ENCODE peak calls at places on chromosomes 7 and 10, in ten cellular contexts. One of them, this sample, is unnamed.

GRCh38 chr10:72692897-72693598 is 1.1 kb downstream of the MCU start:
- DNase-seq in hypothalamus: no peak
- DNase-seq in T-helper 1 cell: no peak
- DNase-seq in mammary epithelial cell: peak; percentile 26
- DNase-seq in stimulated activated CD8-positive, alpha-beta memory T cell treated with anti-CD3 and anti-CD28 coated beads, Interleukin-7, amount 100 ng/mL, for 4 hours: no peak
- DNase-seq in naive thymus-derived CD8-positive, alpha-beta T cell: peak; percentile 8
- DNase-seq in NCI-H748 treated with DMSO at 0.1 percent for 48 hours: no peak
- DNase-seq in H54: no peak
- DNase-seq in activated T-helper 1 cell treated with Interleukin-2 at 50 U/mL for 16 hours: no peak
- DNase-seq in islet precursor cell: no peak
- DNase-seq in this sample: no peak

GRCh38 chr7:42753322-42753721 is 158.5 kb downstream of the C7orf25 start:
- DNase-seq in hypothalamus: peak; percentile 65
- DNase-seq in T-helper 1 cell: no peak
- DNase-seq in mammary epithelial cell: no peak
- DNase-seq in stimulated activated CD8-positive, alpha-beta memory T cell treated with anti-CD3 and anti-CD28 coated beads, Interleukin-7, amount 100 ng/mL, for 4 hours: no peak
- DNase-seq in naive thymus-derived CD8-positive, alpha-beta T cell: no peak
- DNase-seq in NCI-H748 treated with DMSO at 0.1 percent for 48 hours: no peak
- DNase-seq in H54: no peak
- DNase-seq in activated T-helper 1 cell treated with Interleukin-2 at 50 U/mL for 16 hours: no peak
- DNase-seq in islet precursor cell: no peak
- DNase-seq in this sample: no peak

GRCh38 chr10:89548673-89549072 is 13.3 kb upstream of the SLC16A12 start:
- DNase-seq in hypothalamus: no peak
- DNase-seq in T-helper 1 cell: no peak
- DNase-seq in mammary epithelial cell: no peak
- DNase-seq in stimulated activated CD8-positive, alpha-beta memory T cell treated with anti-CD3 and anti-CD28 coated beads, Interleukin-7, amount 100 ng/mL, for 4 hours: no peak
- DNase-seq in naive thymus-derived CD8-positive, alpha-beta T cell: no peak
- DNase-seq in NCI-H748 treated with DMSO at 0.1 percent for 48 hours: no peak
- DNase-seq in H54: no peak
- DNase-seq in activated T-helper 1 cell treated with Interleukin-2 at 50 U/mL for 16 hours: no peak
- DNase-seq in islet precursor cell: no peak
- DNase-seq in this sample: no peak

GRCh38 chr7:108605582-108606173 is 36.0 kb downstream of the DNAJB9 start:
- DNase-seq in hypothalamus: no peak
- DNase-seq in T-helper 1 cell: no peak
- DNase-seq in mammary epithelial cell: no peak
- DNase-seq in stimulated activated CD8-positive, alpha-beta memory T cell treated with anti-CD3 and anti-CD28 coated beads, Interleukin-7, amount 100 ng/mL, for 4 hours: no peak
- DNase-seq in naive thymus-derived CD8-positive, alpha-beta T cell: no peak
- DNase-seq in NCI-H748 treated with DMSO at 0.1 percent for 48 hours: no peak
- DNase-seq in H54: no peak
- DNase-seq in activated T-helper 1 cell treated with Interleukin-2 at 50 U/mL for 16 hours: no peak
- DNase-seq in islet precursor cell: no peak
- DNase-seq in this sample: peak; percentile 46

GRCh38 chr7:549891-550625 is 30.4 kb upstream of the PDGFA start:
- DNase-seq in hypothalamus: no peak
- DNase-seq in T-helper 1 cell: no peak
- DNase-seq in mammary epithelial cell: no peak
- DNase-seq in stimulated activated CD8-positive, alpha-beta memory T cell treated with anti-CD3 and anti-CD28 coated beads, Interleukin-7, amount 100 ng/mL, for 4 hours: no peak
- DNase-seq in naive thymus-derived CD8-positive, alpha-beta T cell: no peak
- DNase-seq in NCI-H748 treated with DMSO at 0.1 percent for 48 hours: no peak
- DNase-seq in H54: no peak
- DNase-seq in activated T-helper 1 cell treated with Interleukin-2 at 50 U/mL for 16 hours: no peak
- DNase-seq in islet precursor cell: no peak
- DNase-seq in this sample: no peak

GRCh38 chr7:16801111-16801542 is 3.7 kb downstream of the AGR2 start:
- DNase-seq in hypothalamus: no peak
- DNase-seq in T-helper 1 cell: no peak
- DNase-seq in mammary epithelial cell: peak; percentile 90
- DNase-seq in stimulated activated CD8-positive, alpha-beta memory T cell treated with anti-CD3 and anti-CD28 coated beads, Interleukin-7, amount 100 ng/mL, for 4 hours: no peak
- DNase-seq in naive thymus-derived CD8-positive, alpha-beta T cell: no peak
- DNase-seq in NCI-H748 treated with DMSO at 0.1 percent for 48 hours: peak; percentile 59
- DNase-seq in H54: peak; percentile 77
- DNase-seq in activated T-helper 1 cell treated with Interleukin-2 at 50 U/mL for 16 hours: no peak
- DNase-seq in islet precursor cell: no peak
- DNase-seq in this sample: peak; percentile 37

GRCh38 chr7:139702313-139702731 is 75.5 kb downstream of the HIPK2 start:
- DNase-seq in hypothalamus: no peak
- DNase-seq in T-helper 1 cell: no peak
- DNase-seq in mammary epithelial cell: no peak
- DNase-seq in stimulated activated CD8-positive, alpha-beta memory T cell treated with anti-CD3 and anti-CD28 coated beads, Interleukin-7, amount 100 ng/mL, for 4 hours: no peak
- DNase-seq in naive thymus-derived CD8-positive, alpha-beta T cell: no peak
- DNase-seq in NCI-H748 treated with DMSO at 0.1 percent for 48 hours: no peak
- DNase-seq in H54: no peak
- DNase-seq in activated T-helper 1 cell treated with Interleukin-2 at 50 U/mL for 16 hours: no peak
- DNase-seq in islet precursor cell: no peak
- DNase-seq in this sample: no peak

GRCh38 chr10:51198170-51198569 is 123.9 kb downstream of the PRKG1 start:
- DNase-seq in hypothalamus: no peak
- DNase-seq in T-helper 1 cell: no peak
- DNase-seq in mammary epithelial cell: no peak
- DNase-seq in stimulated activated CD8-positive, alpha-beta memory T cell treated with anti-CD3 and anti-CD28 coated beads, Interleukin-7, amount 100 ng/mL, for 4 hours: no peak
- DNase-seq in naive thymus-derived CD8-positive, alpha-beta T cell: no peak
- DNase-seq in NCI-H748 treated with DMSO at 0.1 percent for 48 hours: no peak
- DNase-seq in H54: no peak
- DNase-seq in activated T-helper 1 cell treated with Interleukin-2 at 50 U/mL for 16 hours: no peak
- DNase-seq in islet precursor cell: no peak
- DNase-seq in this sample: no peak

GRCh38 chr10:131681122-131681521 is 219.7 kb upstream of the PPP2R2D start:
- DNase-seq in hypothalamus: no peak
- DNase-seq in T-helper 1 cell: no peak
- DNase-seq in mammary epithelial cell: no peak
- DNase-seq in stimulated activated CD8-positive, alpha-beta memory T cell treated with anti-CD3 and anti-CD28 coated beads, Interleukin-7, amount 100 ng/mL, for 4 hours: no peak
- DNase-seq in naive thymus-derived CD8-positive, alpha-beta T cell: no peak
- DNase-seq in NCI-H748 treated with DMSO at 0.1 percent for 48 hours: no peak
- DNase-seq in H54: no peak
- DNase-seq in activated T-helper 1 cell treated with Interleukin-2 at 50 U/mL for 16 hours: no peak
- DNase-seq in islet precursor cell: no peak
- DNase-seq in this sample: no peak

GRCh38 chr10:130484912-130485180 is 348.7 kb downstream of the GLRX3 start:
- DNase-seq in hypothalamus: no peak
- DNase-seq in T-helper 1 cell: no peak
- DNase-seq in mammary epithelial cell: no peak
- DNase-seq in stimulated activated CD8-positive, alpha-beta memory T cell treated with anti-CD3 and anti-CD28 coated beads, Interleukin-7, amount 100 ng/mL, for 4 hours: no peak
- DNase-seq in naive thymus-derived CD8-positive, alpha-beta T cell: no peak
- DNase-seq in NCI-H748 treated with DMSO at 0.1 percent for 48 hours: no peak
- DNase-seq in H54: no peak
- DNase-seq in activated T-helper 1 cell treated with Interleukin-2 at 50 U/mL for 16 hours: no peak
- DNase-seq in islet precursor cell: peak; percentile 41
- DNase-seq in this sample: no peak

GRCh38 chr10:133044502-133044901 is 43.2 kb upstream of the ADGRA1 start:
- DNase-seq in hypothalamus: no peak
- DNase-seq in T-helper 1 cell: no peak
- DNase-seq in mammary epithelial cell: no peak
- DNase-seq in stimulated activated CD8-positive, alpha-beta memory T cell treated with anti-CD3 and anti-CD28 coated beads, Interleukin-7, amount 100 ng/mL, for 4 hours: no peak
- DNase-seq in naive thymus-derived CD8-positive, alpha-beta T cell: no peak
- DNase-seq in NCI-H748 treated with DMSO at 0.1 percent for 48 hours: no peak
- DNase-seq in H54: no peak
- DNase-seq in activated T-helper 1 cell treated with Interleukin-2 at 50 U/mL for 16 hours: no peak
- DNase-seq in islet precursor cell: no peak
- DNase-seq in this sample: no peak

GRCh38 chr7:93944673-93945072 is 23.1 kb downstream of the GNG11 start:
- DNase-seq in hypothalamus: no peak
- DNase-seq in T-helper 1 cell: no peak
- DNase-seq in mammary epithelial cell: no peak
- DNase-seq in stimulated activated CD8-positive, alpha-beta memory T cell treated with anti-CD3 and anti-CD28 coated beads, Interleukin-7, amount 100 ng/mL, for 4 hours: no peak
- DNase-seq in naive thymus-derived CD8-positive, alpha-beta T cell: no peak
- DNase-seq in NCI-H748 treated with DMSO at 0.1 percent for 48 hours: no peak
- DNase-seq in H54: no peak
- DNase-seq in activated T-helper 1 cell treated with Interleukin-2 at 50 U/mL for 16 hours: no peak
- DNase-seq in islet precursor cell: no peak
- DNase-seq in this sample: no peak

GRCh38 chr7:30159153-30159552 is 24.4 kb downstream of the MTURN start:
- DNase-seq in hypothalamus: no peak
- DNase-seq in T-helper 1 cell: no peak
- DNase-seq in mammary epithelial cell: no peak
- DNase-seq in stimulated activated CD8-positive, alpha-beta memory T cell treated with anti-CD3 and anti-CD28 coated beads, Interleukin-7, amount 100 ng/mL, for 4 hours: no peak
- DNase-seq in naive thymus-derived CD8-positive, alpha-beta T cell: no peak
- DNase-seq in NCI-H748 treated with DMSO at 0.1 percent for 48 hours: no peak
- DNase-seq in H54: no peak
- DNase-seq in activated T-helper 1 cell treated with Interleukin-2 at 50 U/mL for 16 hours: no peak
- DNase-seq in islet precursor cell: no peak
- DNase-seq in this sample: peak; percentile 29

GRCh38 chr7:36600869-36601530 is 123.3 kb downstream of the AOAH start:
- DNase-seq in hypothalamus: no peak
- DNase-seq in T-helper 1 cell: no peak
- DNase-seq in mammary epithelial cell: peak; percentile 89
- DNase-seq in stimulated activated CD8-positive, alpha-beta memory T cell treated with anti-CD3 and anti-CD28 coated beads, Interleukin-7, amount 100 ng/mL, for 4 hours: no peak
- DNase-seq in naive thymus-derived CD8-positive, alpha-beta T cell: no peak
- DNase-seq in NCI-H748 treated with DMSO at 0.1 percent for 48 hours: no peak
- DNase-seq in H54: peak; percentile 70
- DNase-seq in activated T-helper 1 cell treated with Interleukin-2 at 50 U/mL for 16 hours: no peak
- DNase-seq in islet precursor cell: peak; percentile 7
- DNase-seq in this sample: no peak

GRCh38 chr10:21692909-21693308 is 158.9 kb downstream of the MLLT10 start:
- DNase-seq in hypothalamus: no peak
- DNase-seq in T-helper 1 cell: no peak
- DNase-seq in mammary epithelial cell: peak; percentile 18
- DNase-seq in stimulated activated CD8-positive, alpha-beta memory T cell treated with anti-CD3 and anti-CD28 coated beads, Interleukin-7, amount 100 ng/mL, for 4 hours: no peak
- DNase-seq in naive thymus-derived CD8-positive, alpha-beta T cell: no peak
- DNase-seq in NCI-H748 treated with DMSO at 0.1 percent for 48 hours: no peak
- DNase-seq in H54: no peak
- DNase-seq in activated T-helper 1 cell treated with Interleukin-2 at 50 U/mL for 16 hours: no peak
- DNase-seq in islet precursor cell: no peak
- DNase-seq in this sample: no peak

GRCh38 chr7:29190349-29191045 is 4.1 kb upstream of the CHN2 start:
- DNase-seq in hypothalamus: no peak
- DNase-seq in T-helper 1 cell: no peak
- DNase-seq in mammary epithelial cell: no peak
- DNase-seq in stimulated activated CD8-positive, alpha-beta memory T cell treated with anti-CD3 and anti-CD28 coated beads, Interleukin-7, amount 100 ng/mL, for 4 hours: no peak
- DNase-seq in naive thymus-derived CD8-positive, alpha-beta T cell: no peak
- DNase-seq in NCI-H748 treated with DMSO at 0.1 percent for 48 hours: peak; percentile 91
- DNase-seq in H54: no peak
- DNase-seq in activated T-helper 1 cell treated with Interleukin-2 at 50 U/mL for 16 hours: no peak
- DNase-seq in islet precursor cell: no peak
- DNase-seq in this sample: peak; percentile 76

GRCh38 chr10:133315847-133316246 is 7.1 kb downstream of the ZNF511 start:
- DNase-seq in hypothalamus: no peak
- DNase-seq in T-helper 1 cell: no peak
- DNase-seq in mammary epithelial cell: no peak
- DNase-seq in stimulated activated CD8-positive, alpha-beta memory T cell treated with anti-CD3 and anti-CD28 coated beads, Interleukin-7, amount 100 ng/mL, for 4 hours: no peak
- DNase-seq in naive thymus-derived CD8-positive, alpha-beta T cell: no peak
- DNase-seq in NCI-H748 treated with DMSO at 0.1 percent for 48 hours: no peak
- DNase-seq in H54: no peak
- DNase-seq in activated T-helper 1 cell treated with Interleukin-2 at 50 U/mL for 16 hours: no peak
- DNase-seq in islet precursor cell: no peak
- DNase-seq in this sample: no peak

GRCh38 chr7:74355091-74355490 is 65.9 kb downstream of the CLIP2 start:
- DNase-seq in hypothalamus: no peak
- DNase-seq in T-helper 1 cell: no peak
- DNase-seq in mammary epithelial cell: peak; percentile 81
- DNase-seq in stimulated activated CD8-positive, alpha-beta memory T cell treated with anti-CD3 and anti-CD28 coated beads, Interleukin-7, amount 100 ng/mL, for 4 hours: no peak
- DNase-seq in naive thymus-derived CD8-positive, alpha-beta T cell: no peak
- DNase-seq in NCI-H748 treated with DMSO at 0.1 percent for 48 hours: no peak
- DNase-seq in H54: peak; percentile 77
- DNase-seq in activated T-helper 1 cell treated with Interleukin-2 at 50 U/mL for 16 hours: no peak
- DNase-seq in islet precursor cell: no peak
- DNase-seq in this sample: no peak

GRCh38 chr7:124655990-124656389 is 109.6 kb downstream of the GPR37 start:
- DNase-seq in hypothalamus: no peak
- DNase-seq in T-helper 1 cell: no peak
- DNase-seq in mammary epithelial cell: no peak
- DNase-seq in stimulated activated CD8-positive, alpha-beta memory T cell treated with anti-CD3 and anti-CD28 coated beads, Interleukin-7, amount 100 ng/mL, for 4 hours: no peak
- DNase-seq in naive thymus-derived CD8-positive, alpha-beta T cell: no peak
- DNase-seq in NCI-H748 treated with DMSO at 0.1 percent for 48 hours: peak; percentile 88
- DNase-seq in H54: no peak
- DNase-seq in activated T-helper 1 cell treated with Interleukin-2 at 50 U/mL for 16 hours: no peak
- DNase-seq in islet precursor cell: no peak
- DNase-seq in this sample: peak; percentile 98

GRCh38 chr7:133530682-133531081 is 277.8 kb downstream of the EXOC4 start:
- DNase-seq in hypothalamus: no peak
- DNase-seq in T-helper 1 cell: no peak
- DNase-seq in mammary epithelial cell: no peak
- DNase-seq in stimulated activated CD8-positive, alpha-beta memory T cell treated with anti-CD3 and anti-CD28 coated beads, Interleukin-7, amount 100 ng/mL, for 4 hours: no peak
- DNase-seq in naive thymus-derived CD8-positive, alpha-beta T cell: no peak
- DNase-seq in NCI-H748 treated with DMSO at 0.1 percent for 48 hours: no peak
- DNase-seq in H54: no peak
- DNase-seq in activated T-helper 1 cell treated with Interleukin-2 at 50 U/mL for 16 hours: no peak
- DNase-seq in islet precursor cell: no peak
- DNase-seq in this sample: no peak

GRCh38 chr7:131173148-131173890 is 154.4 kb upstream of the MKLN1 start:
- DNase-seq in hypothalamus: no peak
- DNase-seq in T-helper 1 cell: no peak
- DNase-seq in mammary epithelial cell: no peak
- DNase-seq in stimulated activated CD8-positive, alpha-beta memory T cell treated with anti-CD3 and anti-CD28 coated beads, Interleukin-7, amount 100 ng/mL, for 4 hours: no peak
- DNase-seq in naive thymus-derived CD8-positive, alpha-beta T cell: no peak
- DNase-seq in NCI-H748 treated with DMSO at 0.1 percent for 48 hours: no peak
- DNase-seq in H54: no peak
- DNase-seq in activated T-helper 1 cell treated with Interleukin-2 at 50 U/mL for 16 hours: no peak
- DNase-seq in islet precursor cell: no peak
- DNase-seq in this sample: no peak

GRCh38 chr7:147014596-147014995 is 898.0 kb downstream of the CNTNAP2 start:
- DNase-seq in hypothalamus: no peak
- DNase-seq in T-helper 1 cell: no peak
- DNase-seq in mammary epithelial cell: no peak
- DNase-seq in stimulated activated CD8-positive, alpha-beta memory T cell treated with anti-CD3 and anti-CD28 coated beads, Interleukin-7, amount 100 ng/mL, for 4 hours: no peak
- DNase-seq in naive thymus-derived CD8-positive, alpha-beta T cell: no peak
- DNase-seq in NCI-H748 treated with DMSO at 0.1 percent for 48 hours: no peak
- DNase-seq in H54: no peak
- DNase-seq in activated T-helper 1 cell treated with Interleukin-2 at 50 U/mL for 16 hours: no peak
- DNase-seq in islet precursor cell: no peak
- DNase-seq in this sample: no peak

GRCh38 chr10:120513307-120513706 is 56.3 kb downstream of the PLPP4 start:
- DNase-seq in hypothalamus: no peak
- DNase-seq in T-helper 1 cell: no peak
- DNase-seq in mammary epithelial cell: no peak
- DNase-seq in stimulated activated CD8-positive, alpha-beta memory T cell treated with anti-CD3 and anti-CD28 coated beads, Interleukin-7, amount 100 ng/mL, for 4 hours: no peak
- DNase-seq in naive thymus-derived CD8-positive, alpha-beta T cell: no peak
- DNase-seq in NCI-H748 treated with DMSO at 0.1 percent for 48 hours: no peak
- DNase-seq in H54: no peak
- DNase-seq in activated T-helper 1 cell treated with Interleukin-2 at 50 U/mL for 16 hours: no peak
- DNase-seq in islet precursor cell: no peak
- DNase-seq in this sample: no peak

GRCh38 chr7:3218561-3219225 is 82.4 kb upstream of the SDK1 start:
- DNase-seq in hypothalamus: peak; percentile 5
- DNase-seq in T-helper 1 cell: no peak
- DNase-seq in mammary epithelial cell: no peak
- DNase-seq in stimulated activated CD8-positive, alpha-beta memory T cell treated with anti-CD3 and anti-CD28 coated beads, Interleukin-7, amount 100 ng/mL, for 4 hours: no peak
- DNase-seq in naive thymus-derived CD8-positive, alpha-beta T cell: no peak
- DNase-seq in NCI-H748 treated with DMSO at 0.1 percent for 48 hours: no peak
- DNase-seq in H54: no peak
- DNase-seq in activated T-helper 1 cell treated with Interleukin-2 at 50 U/mL for 16 hours: no peak
- DNase-seq in islet precursor cell: peak; percentile 37
- DNase-seq in this sample: no peak

GRCh38 chr10:79347226-79347893 is at the start of gene PPIF:
- DNase-seq in hypothalamus: peak; percentile 90
- DNase-seq in T-helper 1 cell: peak; percentile 84
- DNase-seq in mammary epithelial cell: peak; percentile 88
- DNase-seq in stimulated activated CD8-positive, alpha-beta memory T cell treated with anti-CD3 and anti-CD28 coated beads, Interleukin-7, amount 100 ng/mL, for 4 hours: peak; percentile 84
- DNase-seq in naive thymus-derived CD8-positive, alpha-beta T cell: peak; percentile 83
- DNase-seq in NCI-H748 treated with DMSO at 0.1 percent for 48 hours: peak; percentile 36
- DNase-seq in H54: peak; percentile 99
- DNase-seq in activated T-helper 1 cell treated with Interleukin-2 at 50 U/mL for 16 hours: peak; percentile 90
- DNase-seq in islet precursor cell: peak; percentile 97
- DNase-seq in this sample: peak; percentile 59

GRCh38 chr10:44510716-44511115 is 125.8 kb upstream of the CXCL12 start:
- DNase-seq in hypothalamus: no peak
- DNase-seq in T-helper 1 cell: no peak
- DNase-seq in mammary epithelial cell: peak; percentile 0
- DNase-seq in stimulated activated CD8-positive, alpha-beta memory T cell treated with anti-CD3 and anti-CD28 coated beads, Interleukin-7, amount 100 ng/mL, for 4 hours: no peak
- DNase-seq in naive thymus-derived CD8-positive, alpha-beta T cell: no peak
- DNase-seq in NCI-H748 treated with DMSO at 0.1 percent for 48 hours: no peak
- DNase-seq in H54: no peak
- DNase-seq in activated T-helper 1 cell treated with Interleukin-2 at 50 U/mL for 16 hours: no peak
- DNase-seq in islet precursor cell: no peak
- DNase-seq in this sample: no peak

GRCh38 chr7:141709318-141709717 is 1.2 kb downstream of the WEE2 start:
- DNase-seq in hypothalamus: no peak
- DNase-seq in T-helper 1 cell: no peak
- DNase-seq in mammary epithelial cell: no peak
- DNase-seq in stimulated activated CD8-positive, alpha-beta memory T cell treated with anti-CD3 and anti-CD28 coated beads, Interleukin-7, amount 100 ng/mL, for 4 hours: no peak
- DNase-seq in naive thymus-derived CD8-positive, alpha-beta T cell: no peak
- DNase-seq in NCI-H748 treated with DMSO at 0.1 percent for 48 hours: peak; percentile 45
- DNase-seq in H54: no peak
- DNase-seq in activated T-helper 1 cell treated with Interleukin-2 at 50 U/mL for 16 hours: no peak
- DNase-seq in islet precursor cell: no peak
- DNase-seq in this sample: no peak